ENCODE peak calls at places on chromosome 9, in eight cellular contexts. One of them, this sample, is unnamed.

GRCh38 chr9:2125909-2126308 is 110.8 kb downstream of the SMARCA2 start:
- DNase-seq in neuronal stem cell: no peak
- DNase-seq in A549: no peak
- DNase-seq in pancreas: no peak
- DNase-seq in psoas muscle: no peak
- DNase-seq in MM.1S: peak; percentile 36
- DNase-seq in sigmoid colon: no peak
- DNase-seq in Peyer's patch: no peak
- DNase-seq in this sample: no peak

GRCh38 chr9:19440823-19441580 is 32.2 kb downstream of the ACER2 start:
- DNase-seq in neuronal stem cell: no peak
- DNase-seq in A549: no peak
- DNase-seq in pancreas: no peak
- DNase-seq in psoas muscle: no peak
- DNase-seq in MM.1S: no peak
- DNase-seq in sigmoid colon: no peak
- DNase-seq in Peyer's patch: no peak
- DNase-seq in this sample: no peak

GRCh38 chr9:131475956-131476776 is 26.6 kb upstream of the POMT1 start:
- DNase-seq in neuronal stem cell: no peak
- DNase-seq in A549: no peak
- DNase-seq in pancreas: no peak
- DNase-seq in psoas muscle: no peak
- DNase-seq in MM.1S: no peak
- DNase-seq in sigmoid colon: peak; percentile 57
- DNase-seq in Peyer's patch: no peak
- DNase-seq in this sample: no peak

GRCh38 chr9:127539259-127539981 is 72.7 kb upstream of the STXBP1 start:
- DNase-seq in neuronal stem cell: no peak
- DNase-seq in A549: no peak
- DNase-seq in pancreas: no peak
- DNase-seq in psoas muscle: no peak
- DNase-seq in MM.1S: no peak
- DNase-seq in sigmoid colon: no peak
- DNase-seq in Peyer's patch: no peak
- DNase-seq in this sample: no peak

GRCh38 chr9:129023908-129024233 is 4.3 kb downstream of the SH3GLB2 start:
- DNase-seq in neuronal stem cell: no peak
- DNase-seq in A549: no peak
- DNase-seq in pancreas: no peak
- DNase-seq in psoas muscle: no peak
- DNase-seq in MM.1S: no peak
- DNase-seq in sigmoid colon: no peak
- DNase-seq in Peyer's patch: no peak
- DNase-seq in this sample: no peak

GRCh38 chr9:86126998-86127972 is 27.9 kb upstream of the GOLM1 start:
- DNase-seq in neuronal stem cell: peak; percentile 92
- DNase-seq in A549: peak; percentile 94
- DNase-seq in pancreas: peak; percentile 95
- DNase-seq in psoas muscle: peak; percentile 58
- DNase-seq in MM.1S: peak; percentile 12
- DNase-seq in sigmoid colon: no peak
- DNase-seq in Peyer's patch: peak; percentile 85
- DNase-seq in this sample: no peak

GRCh38 chr9:129983891-129984290 is 59.1 kb downstream of the FNBP1 start:
- DNase-seq in neuronal stem cell: no peak
- DNase-seq in A549: no peak
- DNase-seq in pancreas: no peak
- DNase-seq in psoas muscle: no peak
- DNase-seq in MM.1S: no peak
- DNase-seq in sigmoid colon: peak; percentile 42
- DNase-seq in Peyer's patch: no peak
- DNase-seq in this sample: no peak

GRCh38 chr9:90642570-90643539 is at the start of gene DIRAS2:
- DNase-seq in neuronal stem cell: peak; percentile 60
- DNase-seq in A549: peak; percentile 75
- DNase-seq in pancreas: peak; percentile 77
- DNase-seq in psoas muscle: peak; percentile 24
- DNase-seq in MM.1S: peak; percentile 94
- DNase-seq in sigmoid colon: no peak
- DNase-seq in Peyer's patch: peak; percentile 73
- DNase-seq in this sample: no peak

GRCh38 chr9:36192196-36192595 is 1.5 kb downstream of the CLTA start:
- DNase-seq in neuronal stem cell: no peak
- DNase-seq in A549: no peak
- DNase-seq in pancreas: no peak
- DNase-seq in psoas muscle: no peak
- DNase-seq in MM.1S: no peak
- DNase-seq in sigmoid colon: peak; percentile 18
- DNase-seq in Peyer's patch: no peak
- DNase-seq in this sample: no peak

GRCh38 chr9:133367221-133367620 is 8.6 kb downstream of the SURF4 start:
- DNase-seq in neuronal stem cell: no peak
- DNase-seq in A549: no peak
- DNase-seq in pancreas: no peak
- DNase-seq in psoas muscle: no peak
- DNase-seq in MM.1S: no peak
- DNase-seq in sigmoid colon: no peak
- DNase-seq in Peyer's patch: no peak
- DNase-seq in this sample: no peak

GRCh38 chr9:8156336-8156735 is 356.8 kb upstream of the DMAC1 start:
- DNase-seq in neuronal stem cell: no peak
- DNase-seq in A549: no peak
- DNase-seq in pancreas: no peak
- DNase-seq in psoas muscle: no peak
- DNase-seq in MM.1S: no peak
- DNase-seq in sigmoid colon: no peak
- DNase-seq in Peyer's patch: no peak
- DNase-seq in this sample: no peak

GRCh38 chr9:16680965-16681658 is 189.4 kb downstream of the BNC2 start:
- DNase-seq in neuronal stem cell: no peak
- DNase-seq in A549: no peak
- DNase-seq in pancreas: no peak
- DNase-seq in psoas muscle: no peak
- DNase-seq in MM.1S: no peak
- DNase-seq in sigmoid colon: no peak
- DNase-seq in Peyer's patch: no peak
- DNase-seq in this sample: no peak

GRCh38 chr9:117304613-117305012 is 110.2 kb downstream of the ASTN2 start:
- DNase-seq in neuronal stem cell: no peak
- DNase-seq in A549: no peak
- DNase-seq in pancreas: no peak
- DNase-seq in psoas muscle: no peak
- DNase-seq in MM.1S: no peak
- DNase-seq in sigmoid colon: no peak
- DNase-seq in Peyer's patch: no peak
- DNase-seq in this sample: no peak

GRCh38 chr9:95503369-95503768 is 13.4 kb downstream of the PTCH1 start:
- DNase-seq in neuronal stem cell: no peak
- DNase-seq in A549: no peak
- DNase-seq in pancreas: no peak
- DNase-seq in psoas muscle: no peak
- DNase-seq in MM.1S: no peak
- DNase-seq in sigmoid colon: no peak
- DNase-seq in Peyer's patch: no peak
- DNase-seq in this sample: no peak

GRCh38 chr9:76592105-76593010 is 133.4 kb downstream of the GCNT1 start:
- DNase-seq in neuronal stem cell: no peak
- DNase-seq in A549: no peak
- DNase-seq in pancreas: no peak
- DNase-seq in psoas muscle: no peak
- DNase-seq in MM.1S: no peak
- DNase-seq in sigmoid colon: no peak
- DNase-seq in Peyer's patch: no peak
- DNase-seq in this sample: no peak

GRCh38 chr9:93268551-93269314 is 84.8 kb downstream of the WNK2 start:
- DNase-seq in neuronal stem cell: no peak
- DNase-seq in A549: no peak
- DNase-seq in pancreas: peak; percentile 85
- DNase-seq in psoas muscle: no peak
- DNase-seq in MM.1S: peak; percentile 95
- DNase-seq in sigmoid colon: peak; percentile 46
- DNase-seq in Peyer's patch: peak; percentile 77
- DNase-seq in this sample: no peak

GRCh38 chr9:116493183-116493582 is 193.9 kb upstream of the TRIM32 start:
- DNase-seq in neuronal stem cell: no peak
- DNase-seq in A549: no peak
- DNase-seq in pancreas: no peak
- DNase-seq in psoas muscle: no peak
- DNase-seq in MM.1S: no peak
- DNase-seq in sigmoid colon: no peak
- DNase-seq in Peyer's patch: no peak
- DNase-seq in this sample: no peak

GRCh38 chr9:89419978-89420394 is 77.9 kb downstream of the SEMA4D start:
- DNase-seq in neuronal stem cell: no peak
- DNase-seq in A549: no peak
- DNase-seq in pancreas: no peak
- DNase-seq in psoas muscle: no peak
- DNase-seq in MM.1S: no peak
- DNase-seq in sigmoid colon: peak; percentile 47
- DNase-seq in Peyer's patch: no peak
- DNase-seq in this sample: no peak

GRCh38 chr9:89422151-89422918 is 75.6 kb downstream of the SEMA4D start:
- DNase-seq in neuronal stem cell: no peak
- DNase-seq in A549: no peak
- DNase-seq in pancreas: no peak
- DNase-seq in psoas muscle: no peak
- DNase-seq in MM.1S: no peak
- DNase-seq in sigmoid colon: no peak
- DNase-seq in Peyer's patch: no peak
- DNase-seq in this sample: peak; percentile 72

GRCh38 chr9:89421595-89421994 is 76.3 kb downstream of the SEMA4D start:
- DNase-seq in neuronal stem cell: no peak
- DNase-seq in A549: no peak
- DNase-seq in pancreas: no peak
- DNase-seq in psoas muscle: no peak
- DNase-seq in MM.1S: no peak
- DNase-seq in sigmoid colon: no peak
- DNase-seq in Peyer's patch: no peak
- DNase-seq in this sample: no peak

GRCh38 chr9:89418882-89419641 is 78.9 kb downstream of the SEMA4D start:
- DNase-seq in neuronal stem cell: no peak
- DNase-seq in A549: no peak
- DNase-seq in pancreas: no peak
- DNase-seq in psoas muscle: no peak
- DNase-seq in MM.1S: peak; percentile 4
- DNase-seq in sigmoid colon: no peak
- DNase-seq in Peyer's patch: peak; percentile 91
- DNase-seq in this sample: peak; percentile 42

DNA sequence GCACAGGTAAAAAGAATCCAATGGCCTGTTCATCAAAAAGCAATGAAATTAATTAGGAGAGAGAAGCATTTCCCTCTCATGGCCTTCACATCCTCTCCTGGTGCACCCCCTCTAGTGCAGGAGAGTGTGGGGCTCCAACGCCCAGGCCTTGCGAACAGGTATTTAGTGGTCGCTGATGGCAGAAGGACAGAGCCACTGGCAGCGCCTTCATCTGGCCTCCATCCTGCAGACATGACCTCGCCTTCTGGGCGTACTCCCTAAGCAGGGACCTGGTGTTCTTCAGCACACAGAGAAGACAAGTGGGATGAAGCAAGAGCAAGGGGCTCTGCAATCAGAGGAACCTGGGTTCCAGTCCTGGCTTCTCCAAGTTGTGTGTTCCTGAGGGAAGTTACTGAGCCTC is 77.5 kb downstream of the SEMA4D start:
- DNase-seq in neuronal stem cell: no peak
- DNase-seq in A549: no peak
- DNase-seq in pancreas: no peak
- DNase-seq in psoas muscle: no peak
- DNase-seq in MM.1S: no peak
- DNase-seq in sigmoid colon: no peak
- DNase-seq in Peyer's patch: no peak
- DNase-seq in this sample: no peak
- H3K4me1 ChIP-seq in neuronal stem cell: peaks cover 2% of the 10 kb centered on the region
- H3K4me1 ChIP-seq in A549: no peaks in the 10 kb centered on the region
- H3K4me1 ChIP-seq in pancreas: no peaks in the 10 kb centered on the region
- H3K4me1 ChIP-seq in psoas muscle: peaks cover 18% of the 10 kb centered on the region
- H3K4me1 ChIP-seq in MM.1S: peaks cover 20% of the 10 kb centered on the region
- H3K4me1 ChIP-seq in sigmoid colon: no peaks in the 10 kb centered on the region
- H3K4me1 ChIP-seq in Peyer's patch: no peaks in the 10 kb centered on the region
- H3K4me1 ChIP-seq in this sample: peaks cover 74% of the 10 kb centered on the region

GRCh38 chr9:33081128-33081851 is 4.8 kb upstream of the SMU1 start:
- DNase-seq in neuronal stem cell: peak; percentile 78
- DNase-seq in A549: peak; percentile 89
- DNase-seq in pancreas: no peak
- DNase-seq in psoas muscle: peak; percentile 31
- DNase-seq in MM.1S: peak; percentile 82
- DNase-seq in sigmoid colon: peak; percentile 81
- DNase-seq in Peyer's patch: peak; percentile 80
- DNase-seq in this sample: peak; percentile 36
- H3K27ac ChIP-seq in neuronal stem cell: no peak overlapping the region
- H3K27ac ChIP-seq in A549: peak overlapping the region; percentile 80
- H3K27ac ChIP-seq in pancreas: no peak overlapping the region
- H3K27ac ChIP-seq in psoas muscle: peak overlapping the region; percentile 64
- H3K27ac ChIP-seq in MM.1S: no peak overlapping the region
- H3K27ac ChIP-seq in sigmoid colon: no peak overlapping the region
- H3K27ac ChIP-seq in Peyer's patch: no peak overlapping the region
- H3K27ac ChIP-seq in this sample: peak overlapping the region; percentile 33

GRCh38 chr9:126516561-126516935 is 97.2 kb upstream of the LMX1B start:
- DNase-seq in neuronal stem cell: no peak
- DNase-seq in A549: no peak
- DNase-seq in pancreas: no peak
- DNase-seq in psoas muscle: no peak
- DNase-seq in MM.1S: no peak
- DNase-seq in sigmoid colon: no peak
- DNase-seq in Peyer's patch: no peak
- DNase-seq in this sample: no peak

GRCh38 chr9:126513159-126514036 is 100.3 kb upstream of the LMX1B start:
- DNase-seq in neuronal stem cell: no peak
- DNase-seq in A549: no peak
- DNase-seq in pancreas: no peak
- DNase-seq in psoas muscle: no peak
- DNase-seq in MM.1S: no peak
- DNase-seq in sigmoid colon: no peak
- DNase-seq in Peyer's patch: no peak
- DNase-seq in this sample: no peak

GRCh38 chr9:126515001-126515872 is 98.5 kb upstream of the LMX1B start:
- DNase-seq in neuronal stem cell: no peak
- DNase-seq in A549: no peak
- DNase-seq in pancreas: no peak
- DNase-seq in psoas muscle: no peak
- DNase-seq in MM.1S: no peak
- DNase-seq in sigmoid colon: peak; percentile 55
- DNase-seq in Peyer's patch: no peak
- DNase-seq in this sample: no peak

GRCh38 chr9:126515873-126516505 is 97.7 kb upstream of the LMX1B start:
- DNase-seq in neuronal stem cell: no peak
- DNase-seq in A549: no peak
- DNase-seq in pancreas: no peak
- DNase-seq in psoas muscle: no peak
- DNase-seq in MM.1S: no peak
- DNase-seq in sigmoid colon: peak; percentile 47
- DNase-seq in Peyer's patch: no peak
- DNase-seq in this sample: no peak

GRCh38 chr9:126514037-126514821 is 99.5 kb upstream of the LMX1B start:
- DNase-seq in neuronal stem cell: peak; percentile 69
- DNase-seq in A549: peak; percentile 67
- DNase-seq in pancreas: peak; percentile 59
- DNase-seq in psoas muscle: peak; percentile 71
- DNase-seq in MM.1S: no peak
- DNase-seq in sigmoid colon: peak; percentile 70
- DNase-seq in Peyer's patch: peak; percentile 79
- DNase-seq in this sample: peak; percentile 53
- H3K4me3 ChIP-seq in neuronal stem cell: no peak overlapping the region
- H3K4me3 ChIP-seq in A549: peak overlapping the region; percentile 43
- H3K4me3 ChIP-seq in pancreas: no peak overlapping the region
- H3K4me3 ChIP-seq in psoas muscle: peak overlapping the region; percentile 21
- H3K4me3 ChIP-seq in MM.1S: no peak overlapping the region
- H3K4me3 ChIP-seq in sigmoid colon: no peak overlapping the region
- H3K4me3 ChIP-seq in Peyer's patch: peak overlapping the region; percentile 15
- H3K4me3 ChIP-seq in this sample: no peak overlapping the region

GRCh38 chr9:37449877-37450632 is 15.2 kb downstream of the ZBTB5 start:
- DNase-seq in neuronal stem cell: peak; percentile 75
- DNase-seq in A549: no peak
- DNase-seq in pancreas: no peak
- DNase-seq in psoas muscle: no peak
- DNase-seq in MM.1S: no peak
- DNase-seq in sigmoid colon: no peak
- DNase-seq in Peyer's patch: no peak
- DNase-seq in this sample: no peak
- H3K4me1 ChIP-seq in neuronal stem cell: peaks cover 6% of the 10 kb centered on the region
- H3K4me1 ChIP-seq in A549: peaks cover 35% of the 10 kb centered on the region
- H3K4me1 ChIP-seq in pancreas: peaks cover 14% of the 10 kb centered on the region
- H3K4me1 ChIP-seq in psoas muscle: peaks cover 10% of the 10 kb centered on the region
- H3K4me1 ChIP-seq in MM.1S: peaks cover 6% of the 10 kb centered on the region
- H3K4me1 ChIP-seq in sigmoid colon: no peaks in the 10 kb centered on the region
- H3K4me1 ChIP-seq in Peyer's patch: no peaks in the 10 kb centered on the region
- H3K4me1 ChIP-seq in this sample: no peaks in the 10 kb centered on the region